ENCODE peak calls at places on chromosome 17, in five cellular contexts. R is HCT116, Y is upper lobe of left lung, A is prostate gland, E is spleen. K is an unnamed sample.

GRCh38 chr17:68431661-68432071 is 25.6 kb downstream of the WIPI1 start:
- DNase-seq in R (peak; percentile 39), E (peak; percentile 51), A (no peak), Y (no peak), K (no peak)

GRCh38 chr17:67481808-67482207 is 104.7 kb downstream of the PITPNC1 start:
- DNase-seq in R (no peak), E (no peak), Y (no peak), A (no peak), K (no peak)

GRCh38 chr17:80414508-80414802 is 512 bp upstream of the ENDOV start:
- DNase-seq in E (no peak), A (no peak), Y (no peak), R (no peak), K (no peak)

GRCh38 chr17:43879723-43880419 is 27.5 kb downstream of the MPP2 start:
- DNase-seq in Y (no peak), R (no peak), E (peak; percentile 47), A (no peak), K (no peak)

GRCh38 chr17:3693829-3694231 is 2.1 kb downstream of the P2RX5 start:
- DNase-seq in Y (no peak), A (no peak), R (no peak), E (no peak), K (no peak)

GRCh38 chr17:36936455-36936934 is 780 bp upstream of the LHX1 start:
- DNase-seq in E (no peak), A (no peak), R (no peak), Y (peak; percentile 77), K (no peak)

GRCh38 chr17:3558603-3559269 is 1.1 kb upstream of the TRPV3 start:
- DNase-seq in A (no peak), E (peak; percentile 88), Y (peak; percentile 86), R (no peak), K (no peak)

GRCh38 chr17:82942166-82943130 is 102.6 kb upstream of the ZNF750 start:
- DNase-seq in E (peak; percentile 41), R (no peak), Y (peak; percentile 50), A (no peak), K (peak; percentile 50)

GRCh38 chr17:4125552-4125951 is 17.3 kb downstream of the ZZEF1 start:
- DNase-seq in A (no peak), E (no peak), R (no peak), Y (no peak), K (no peak)

GRCh38 chr17:11736613-11737289 is 138.5 kb downstream of the DNAH9 start:
- DNase-seq in E (no peak), A (no peak), Y (no peak), R (no peak), K (no peak)

GRCh38 chr17:83151442-83152220 is 72.2 kb downstream of the METRNL start:
- DNase-seq in A (no peak), Y (peak; percentile 50), R (no peak), E (peak; percentile 72), K (peak; percentile 63)

GRCh38 chr17:38587956-38588771 is 17.6 kb downstream of the SRCIN1 start:
- DNase-seq in A (no peak), R (no peak), E (no peak), Y (no peak), K (no peak)

GRCh38 chr17:66655461-66655860 is 179.5 kb upstream of the CACNG5 start:
- DNase-seq in E (no peak), Y (no peak), A (no peak), R (no peak), K (no peak)

GRCh38 chr17:79874329-79874981 is 35.2 kb upstream of the CBX4 start:
- DNase-seq in R (peak; percentile 72), A (no peak), E (peak; percentile 17), Y (no peak), K (no peak)

GRCh38 chr17:43517615-43518386 is 28.3 kb downstream of the ETV4 start:
- DNase-seq in Y (no peak), A (no peak), E (no peak), R (no peak), K (no peak)

GRCh38 chr17:78332530-78332929 is 27.3 kb downstream of the SOCS3 start:
- DNase-seq in A (no peak), E (no peak), R (no peak), Y (no peak), K (no peak)

GRCh38 chr17:37239690-37240344 is 136.0 kb upstream of the C17orf78 start:
- DNase-seq in R (peak; percentile 3), A (no peak), E (no peak), Y (no peak), K (no peak)

GRCh38 chr17:32931686-32932085 is 3.7 kb downstream of the TMEM98 start:
- DNase-seq in E (no peak), A (no peak), Y (no peak), R (no peak), K (no peak)

GRCh38 chr17:78498848-78499247 is 78.3 kb downstream of the DNAH17 start:
- DNase-seq in Y (no peak), A (no peak), E (no peak), R (no peak), K (no peak)

GRCh38 chr17:56297142-56297541 is 143.9 kb downstream of the ANKFN1 start:
- DNase-seq in R (no peak), A (no peak), Y (no peak), E (no peak), K (no peak)

GRCh38 chr17:47905221-47905733 is 9.2 kb downstream of the SP2 start:
- DNase-seq in A (peak; percentile 74), R (no peak), E (no peak), Y (no peak), K (peak; percentile 91)

GRCh38 chr17:72476134-72476533 is 355.3 kb downstream of the SOX9 start:
- DNase-seq in R (no peak), A (no peak), Y (no peak), E (no peak), K (no peak)

GRCh38 chr17:15392326-15392739 is 50.9 kb upstream of the TEKT3 start:
- DNase-seq in A (no peak), R (no peak), Y (no peak), E (no peak), K (no peak)

GRCh38 chr17:48202945-48203344 is 95.4 kb downstream of the SNX11 start:
- DNase-seq in Y (no peak), A (no peak), R (no peak), E (no peak), K (no peak)

GRCh38 chr17:34382586-34383224 is 19.7 kb upstream of the CCL1 start:
- DNase-seq in E (peak; percentile 54), A (no peak), Y (peak; percentile 45), R (no peak), K (no peak)

GRCh38 chr17:18259621-18260331 is 686 bp upstream of the MIEF2 start:
- DNase-seq in Y (no peak), E (no peak), R (peak; percentile 56), A (no peak), K (no peak)

GRCh38 chr17:18224428-18225120 is 861 bp upstream of the LLGL1 start:
- DNase-seq in Y (no peak), E (no peak), A (no peak), R (no peak), K (no peak)

GRCh38 chr17:266219-266618 is 84.8 kb upstream of the DOC2B start:
- DNase-seq in Y (no peak), R (no peak), E (peak; percentile 40), A (no peak), K (peak; percentile 49)

GRCh38 chr17:57876866-57877237 is 27.0 kb upstream of the MRPS23 start:
- DNase-seq in R (no peak), E (no peak), Y (no peak), A (no peak), K (no peak)

GRCh38 chr17:6654816-6655731 is 3.5 kb downstream of the C17orf100 start:
- DNase-seq in R (no peak), Y (peak; percentile 86), E (peak; percentile 78), A (peak; percentile 61), K (no peak)

GRCh38 chr17:34581446-34582184 is 2.2 kb downstream of the TMEM132E start:
- DNase-seq in A (no peak), E (no peak), R (no peak), Y (peak; percentile 86), K (no peak)

DNA sequence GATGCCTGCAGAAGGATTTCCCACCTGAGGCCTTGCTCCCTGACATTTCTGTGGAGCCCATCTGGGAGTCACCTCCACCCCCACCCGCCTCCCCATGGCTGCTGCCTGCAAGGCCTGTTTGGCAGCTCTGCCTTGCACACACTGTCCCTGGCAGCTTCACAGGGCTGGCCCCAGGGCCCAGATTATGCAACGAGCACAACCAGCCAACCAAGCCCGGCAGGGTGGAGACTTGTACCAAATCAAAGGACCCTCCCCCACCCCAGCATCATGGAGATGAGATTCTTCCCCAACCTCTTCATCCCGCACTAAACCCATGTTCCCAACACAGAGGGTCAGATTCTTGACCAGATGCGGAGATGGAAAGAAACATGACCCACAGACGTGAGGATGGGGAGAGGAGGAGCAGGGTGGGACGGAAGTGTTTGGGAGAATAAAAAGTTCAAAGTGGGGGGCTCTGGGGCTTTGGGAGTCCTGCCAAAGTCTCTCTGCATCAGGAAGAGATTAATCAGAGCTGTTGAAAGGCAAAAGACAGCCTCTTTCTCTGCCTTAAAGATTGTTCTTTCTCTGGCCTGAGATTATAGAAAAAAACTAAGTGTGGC is 3.8 kb downstream of the SMARCD2 start:
- DNase-seq in Y (peak; percentile 86), A (peak; percentile 97), R (no peak), E (peak; percentile 75), K (peak; percentile 99)
- TF ChIP-seq POLR2AphosphoS5 in Y (peak; percentile 54), A (peak; percentile 94), R (no peak), E (peak; percentile 73), K (peak; percentile 86)

GRCh38 chr17:76716146-76716833 is 5.5 kb upstream of the MXRA7 start:
- DNase-seq in E (peak; percentile 82), R (no peak), Y (no peak), A (no peak), K (peak; percentile 77)
- TF ChIP-seq POLR2AphosphoS5 in E (no peak), R (no peak), Y (peak; percentile 92), A (no peak), K (peak; percentile 59)

DNA sequence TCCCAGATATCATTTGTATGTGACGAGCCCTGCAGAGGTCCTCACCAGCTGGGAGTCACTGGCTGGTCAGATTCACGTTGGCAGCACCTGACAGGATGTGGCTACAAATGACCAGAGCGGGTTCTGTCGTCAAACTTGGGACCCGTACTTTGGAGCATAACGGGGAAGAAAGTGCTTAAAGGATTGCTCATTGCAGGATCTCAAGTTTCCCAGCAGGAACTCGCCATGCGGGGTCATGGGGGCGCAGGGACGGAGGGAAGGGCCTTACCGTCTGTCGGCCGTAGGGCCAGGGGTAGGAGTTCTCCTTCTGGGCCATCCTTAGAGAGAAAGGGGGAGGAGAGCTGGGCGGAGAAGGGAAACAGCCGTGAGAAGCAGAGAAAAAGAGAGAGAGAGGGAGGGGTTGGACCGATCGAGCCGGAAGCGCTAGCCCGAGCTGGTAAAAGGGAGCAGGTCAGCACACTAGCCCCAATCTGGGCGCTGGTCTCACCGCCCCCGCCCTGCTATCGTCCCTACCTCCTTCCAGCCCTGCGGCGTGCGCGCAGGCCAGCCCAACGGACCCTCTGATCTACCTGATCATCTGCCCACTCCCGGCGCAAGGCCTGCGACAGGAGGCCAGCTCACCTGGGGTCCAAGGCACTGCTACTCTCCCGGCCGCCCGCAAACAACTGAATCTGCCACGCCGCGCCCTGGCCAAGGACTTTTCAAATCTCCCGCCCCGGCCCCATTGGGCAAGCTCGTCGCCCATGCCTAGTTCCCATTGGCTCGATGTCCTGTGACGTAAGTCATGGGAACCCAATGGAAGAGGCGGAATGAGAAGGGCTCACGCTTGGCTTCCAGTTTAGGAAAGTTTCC is at the start of gene AURKB:
- DNase-seq in Y (peak; percentile 91), E (peak; percentile 95), R (peak; percentile 92), A (peak; percentile 95), K (peak; percentile 98)
- TF ChIP-seq POLR2AphosphoS5 in Y (peak; percentile 49), E (peak; percentile 81), R (peak; percentile 92), A (peak; percentile 92), K (no peak)

GRCh38 chr17:41211845-41212466 is 14.5 kb upstream of the KRTAP9-2 start:
- DNase-seq in E (no peak), Y (no peak), R (peak; percentile 24), A (no peak), K (no peak)

GRCh38 chr17:41215681-41216080 is 10.8 kb upstream of the KRTAP9-2 start:
- DNase-seq in E (no peak), R (no peak), A (no peak), Y (no peak), K (no peak)

GRCh38 chr17:41212524-41213169 is 13.8 kb upstream of the KRTAP9-2 start:
- DNase-seq in E (no peak), A (no peak), Y (peak; percentile 58), R (no peak), K (no peak)
- TF ChIP-seq POLR2AphosphoS5 in E (no peak), A (no peak), Y (no peak), R (no peak), K (no peak)